ENCODE peak calls at places on chromosomes 11 and 22, in ten cellular contexts. One of them, this sample, is unnamed.

GRCh38 chr22:28203286-28203685 is 284.2 kb upstream of the PITPNB start:
- DNase-seq in ovary: no peak
- DNase-seq in H1: no peak
- DNase-seq in IMR-90: no peak
- DNase-seq in Peyer's patch: no peak
- DNase-seq in prostate gland: no peak
- DNase-seq in heart left ventricle: no peak
- DNase-seq in H54: no peak
- DNase-seq in endothelial cell of umbilical vein: peak
- DNase-seq in body of pancreas: no peak
- DNase-seq in this sample: no peak

GRCh38 chr11:10476927-10477689 is 22.0 kb downstream of the AMPD3 start:
- DNase-seq in prostate gland: no peak
- DNase-seq in IMR-90: no peak
- DNase-seq in endothelial cell of umbilical vein: no peak
- DNase-seq in H54: no peak
- DNase-seq in ovary: no peak
- DNase-seq in H1: no peak
- DNase-seq in body of pancreas: no peak
- DNase-seq in heart left ventricle: no peak
- DNase-seq in Peyer's patch: no peak
- DNase-seq in this sample: no peak

GRCh38 chr11:5737091-5737490 is 843 bp downstream of the OR56B1 start:
- DNase-seq in prostate gland: no peak
- DNase-seq in H1: no peak
- DNase-seq in body of pancreas: no peak
- DNase-seq in IMR-90: peak
- DNase-seq in H54: no peak
- DNase-seq in heart left ventricle: no peak
- DNase-seq in endothelial cell of umbilical vein: no peak
- DNase-seq in ovary: no peak
- DNase-seq in Peyer's patch: no peak
- DNase-seq in this sample: no peak

GRCh38 chr11:63905179-63905578 is 11.8 kb downstream of the RCOR2 start:
- DNase-seq in prostate gland: no peak
- DNase-seq in body of pancreas: no peak
- DNase-seq in IMR-90: peak
- DNase-seq in H54: no peak
- DNase-seq in H1: no peak
- DNase-seq in ovary: no peak
- DNase-seq in heart left ventricle: no peak
- DNase-seq in endothelial cell of umbilical vein: no peak
- DNase-seq in Peyer's patch: no peak
- DNase-seq in this sample: no peak

GRCh38 chr11:130671801-130672700 is 223.6 kb downstream of the ADAMTS15 start:
- DNase-seq in ovary: no peak
- DNase-seq in Peyer's patch: no peak
- DNase-seq in H54: peak
- DNase-seq in prostate gland: no peak
- DNase-seq in endothelial cell of umbilical vein: no peak
- DNase-seq in heart left ventricle: peak
- DNase-seq in H1: no peak
- DNase-seq in IMR-90: peak
- DNase-seq in body of pancreas: peak
- DNase-seq in this sample: no peak

GRCh38 chr11:8826145-8826786 is 84.7 kb upstream of the AKIP1 start:
- DNase-seq in H1: no peak
- DNase-seq in heart left ventricle: no peak
- DNase-seq in ovary: no peak
- DNase-seq in IMR-90: peak
- DNase-seq in Peyer's patch: no peak
- DNase-seq in H54: no peak
- DNase-seq in body of pancreas: no peak
- DNase-seq in prostate gland: no peak
- DNase-seq in endothelial cell of umbilical vein: peak
- DNase-seq in this sample: no peak

GRCh38 chr11:72864692-72865655 is 50.8 kb downstream of the ATG16L2 start:
- DNase-seq in ovary: no peak
- DNase-seq in Peyer's patch: no peak
- DNase-seq in H1: no peak
- DNase-seq in endothelial cell of umbilical vein: peak
- DNase-seq in body of pancreas: no peak
- DNase-seq in IMR-90: peak
- DNase-seq in prostate gland: no peak
- DNase-seq in heart left ventricle: peak
- DNase-seq in H54: no peak
- DNase-seq in this sample: no peak

GRCh38 chr11:114156766-114157165 is 97.3 kb downstream of the ZBTB16 start:
- DNase-seq in IMR-90: no peak
- DNase-seq in H1: no peak
- DNase-seq in ovary: no peak
- DNase-seq in endothelial cell of umbilical vein: no peak
- DNase-seq in prostate gland: no peak
- DNase-seq in heart left ventricle: no peak
- DNase-seq in Peyer's patch: no peak
- DNase-seq in H54: no peak
- DNase-seq in body of pancreas: no peak
- DNase-seq in this sample: no peak

GRCh38 chr11:61731211-61731955 is 21.1 kb upstream of the MYRF start:
- DNase-seq in ovary: no peak
- DNase-seq in H1: no peak
- DNase-seq in body of pancreas: no peak
- DNase-seq in H54: no peak
- DNase-seq in prostate gland: no peak
- DNase-seq in endothelial cell of umbilical vein: no peak
- DNase-seq in Peyer's patch: no peak
- DNase-seq in heart left ventricle: no peak
- DNase-seq in IMR-90: no peak
- DNase-seq in this sample: no peak

GRCh38 chr11:2445948-2446551 is 1.2 kb downstream of the KCNQ1 start:
- DNase-seq in prostate gland: no peak
- DNase-seq in body of pancreas: peak
- DNase-seq in endothelial cell of umbilical vein: no peak
- DNase-seq in H54: no peak
- DNase-seq in heart left ventricle: peak
- DNase-seq in Peyer's patch: no peak
- DNase-seq in H1: no peak
- DNase-seq in IMR-90: no peak
- DNase-seq in ovary: peak
- DNase-seq in this sample: no peak

GRCh38 chr11:2443881-2444300 is 423 bp downstream of the TRPM5 start:
- DNase-seq in H54: no peak
- DNase-seq in body of pancreas: peak
- DNase-seq in Peyer's patch: no peak
- DNase-seq in heart left ventricle: no peak
- DNase-seq in IMR-90: no peak
- DNase-seq in ovary: no peak
- DNase-seq in prostate gland: no peak
- DNase-seq in endothelial cell of umbilical vein: no peak
- DNase-seq in H1: no peak
- DNase-seq in this sample: no peak

GRCh38 chr11:2445107-2445947 is 519 bp downstream of the KCNQ1 start:
- DNase-seq in heart left ventricle: peak
- DNase-seq in H54: no peak
- DNase-seq in ovary: peak
- DNase-seq in endothelial cell of umbilical vein: no peak
- DNase-seq in prostate gland: no peak
- DNase-seq in H1: no peak
- DNase-seq in IMR-90: no peak
- DNase-seq in Peyer's patch: no peak
- DNase-seq in body of pancreas: peak
- DNase-seq in this sample: no peak

GRCh38 chr11:2443406-2443805 is 908 bp downstream of the TRPM5 start:
- DNase-seq in body of pancreas: no peak
- DNase-seq in heart left ventricle: no peak
- DNase-seq in endothelial cell of umbilical vein: no peak
- DNase-seq in H54: no peak
- DNase-seq in prostate gland: no peak
- DNase-seq in Peyer's patch: no peak
- DNase-seq in H1: no peak
- DNase-seq in ovary: no peak
- DNase-seq in IMR-90: no peak
- DNase-seq in this sample: no peak

GRCh38 chr11:2444301-2445106 is at the start of the genes KCNQ1 and TRPM5:
- DNase-seq in prostate gland: peak
- DNase-seq in H1: no peak
- DNase-seq in ovary: no peak
- DNase-seq in IMR-90: no peak
- DNase-seq in endothelial cell of umbilical vein: no peak
- DNase-seq in body of pancreas: peak
- DNase-seq in heart left ventricle: peak
- DNase-seq in H54: peak
- DNase-seq in Peyer's patch: peak
- DNase-seq in this sample: no peak
- TF ChIP-seq POLR2A in prostate gland: peak
- TF ChIP-seq POLR2A in H1: no peak
- TF ChIP-seq POLR2A in ovary: no peak
- TF ChIP-seq POLR2A in IMR-90: no peak
- TF ChIP-seq POLR2A in endothelial cell of umbilical vein: no peak
- TF ChIP-seq POLR2A in body of pancreas: peak
- TF ChIP-seq POLR2A in heart left ventricle: peak
- TF ChIP-seq POLR2A in H54: no peak
- TF ChIP-seq POLR2A in Peyer's patch: peak
- TF ChIP-seq POLR2A in this sample: no peak

GRCh38 chr11:66288866-66289547 is at the start of gene YIF1A:
- DNase-seq in H1: peak
- DNase-seq in ovary: peak
- DNase-seq in H54: peak
- DNase-seq in IMR-90: peak
- DNase-seq in heart left ventricle: peak
- DNase-seq in prostate gland: peak
- DNase-seq in body of pancreas: peak
- DNase-seq in Peyer's patch: peak
- DNase-seq in endothelial cell of umbilical vein: peak
- DNase-seq in this sample: peak
- TF ChIP-seq POLR2A in H1: peak
- TF ChIP-seq POLR2A in ovary: peak
- TF ChIP-seq POLR2A in H54: peak
- TF ChIP-seq POLR2A in IMR-90: peak
- TF ChIP-seq POLR2A in heart left ventricle: peak
- TF ChIP-seq POLR2A in prostate gland: peak
- TF ChIP-seq POLR2A in body of pancreas: peak
- TF ChIP-seq POLR2A in Peyer's patch: peak
- TF ChIP-seq POLR2A in endothelial cell of umbilical vein: peak
- TF ChIP-seq POLR2A in this sample: peak

GRCh38 chr11:134975866-134976265 is 563.8 kb upstream of the B3GAT1 start:
- DNase-seq in Peyer's patch: no peak
- DNase-seq in body of pancreas: no peak
- DNase-seq in prostate gland: no peak
- DNase-seq in endothelial cell of umbilical vein: no peak
- DNase-seq in IMR-90: no peak
- DNase-seq in heart left ventricle: no peak
- DNase-seq in H1: no peak
- DNase-seq in ovary: no peak
- DNase-seq in H54: no peak
- DNase-seq in this sample: no peak

GRCh38 chr11:134981824-134982223 is 569.8 kb upstream of the B3GAT1 start:
- DNase-seq in prostate gland: no peak
- DNase-seq in Peyer's patch: no peak
- DNase-seq in IMR-90: no peak
- DNase-seq in endothelial cell of umbilical vein: no peak
- DNase-seq in H1: no peak
- DNase-seq in heart left ventricle: no peak
- DNase-seq in H54: no peak
- DNase-seq in ovary: no peak
- DNase-seq in body of pancreas: no peak
- DNase-seq in this sample: no peak

GRCh38 chr11:134980819-134981710 is 569.0 kb upstream of the B3GAT1 start:
- DNase-seq in H54: no peak
- DNase-seq in ovary: no peak
- DNase-seq in Peyer's patch: no peak
- DNase-seq in prostate gland: no peak
- DNase-seq in body of pancreas: no peak
- DNase-seq in heart left ventricle: no peak
- DNase-seq in IMR-90: no peak
- DNase-seq in endothelial cell of umbilical vein: no peak
- DNase-seq in H1: no peak
- DNase-seq in this sample: no peak

GRCh38 chr11:134976540-134976939 is 564.5 kb upstream of the B3GAT1 start:
- DNase-seq in endothelial cell of umbilical vein: no peak
- DNase-seq in body of pancreas: no peak
- DNase-seq in prostate gland: no peak
- DNase-seq in ovary: no peak
- DNase-seq in Peyer's patch: no peak
- DNase-seq in H1: no peak
- DNase-seq in H54: no peak
- DNase-seq in IMR-90: no peak
- DNase-seq in heart left ventricle: no peak
- DNase-seq in this sample: no peak

DNA sequence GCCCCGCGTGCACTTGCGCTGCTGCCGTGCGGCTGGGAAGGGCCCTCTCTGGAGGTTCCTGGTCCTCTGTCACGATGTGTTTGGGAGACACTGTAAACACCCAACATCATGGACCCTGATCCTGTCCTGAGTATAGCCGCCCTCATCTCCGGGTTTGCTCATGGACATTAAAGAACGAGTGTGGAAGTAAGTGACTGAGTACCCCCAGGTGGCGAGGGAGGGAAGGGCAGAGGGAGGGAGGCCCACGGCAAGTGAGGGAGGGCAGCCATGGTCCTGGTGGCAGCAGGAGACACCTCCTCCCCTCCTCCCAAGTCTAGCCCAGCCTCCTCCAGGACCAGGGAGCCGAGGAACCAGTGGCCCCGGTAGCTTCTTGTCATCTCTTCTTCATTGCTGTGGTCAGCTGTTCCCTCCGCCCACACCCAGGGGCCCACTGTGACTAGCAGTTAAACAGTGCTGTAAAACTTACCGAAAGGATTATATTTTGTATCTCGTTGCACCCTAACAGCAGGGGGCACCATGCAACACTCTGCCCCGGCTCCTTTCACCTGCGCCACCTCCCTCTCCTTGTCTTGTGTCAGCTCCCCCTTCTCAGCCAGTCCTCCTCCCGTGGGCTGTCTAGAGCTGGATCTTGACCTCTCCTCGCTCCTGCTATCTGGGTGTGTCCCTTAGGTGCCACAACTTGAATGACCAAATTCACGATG is 566.5 kb upstream of the B3GAT1 start:
- DNase-seq in ovary: no peak
- DNase-seq in H54: no peak
- DNase-seq in prostate gland: no peak
- DNase-seq in Peyer's patch: no peak
- DNase-seq in IMR-90: no peak
- DNase-seq in endothelial cell of umbilical vein: no peak
- DNase-seq in H1: no peak
- DNase-seq in heart left ventricle: no peak
- DNase-seq in body of pancreas: no peak
- DNase-seq in this sample: no peak
- TF ChIP-seq POLR2A in ovary: no peak
- TF ChIP-seq POLR2A in H54: no peak
- TF ChIP-seq POLR2A in prostate gland: no peak
- TF ChIP-seq POLR2A in Peyer's patch: no peak
- TF ChIP-seq POLR2A in IMR-90: no peak
- TF ChIP-seq POLR2A in endothelial cell of umbilical vein: no peak
- TF ChIP-seq POLR2A in H1: no peak
- TF ChIP-seq POLR2A in heart left ventricle: no peak
- TF ChIP-seq POLR2A in body of pancreas: no peak
- TF ChIP-seq POLR2A in this sample: no peak

DNA sequence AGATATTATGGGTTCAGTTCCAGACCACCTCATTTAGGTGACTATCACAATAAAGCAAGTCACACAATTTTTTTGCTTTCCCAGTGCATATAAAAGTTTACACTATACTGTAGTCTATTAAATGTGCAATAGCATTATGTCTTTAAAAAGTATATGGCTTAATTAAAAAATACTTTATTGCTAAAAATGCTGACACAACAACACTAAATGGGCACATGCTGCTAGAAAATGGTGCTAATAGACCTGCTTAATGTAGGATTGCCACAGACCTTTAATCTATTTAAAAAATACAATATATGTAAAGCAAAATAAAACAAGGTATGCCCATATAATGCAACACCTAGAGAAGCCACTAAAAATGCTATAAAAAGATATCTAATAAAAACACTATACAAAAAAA is 27.1 kb upstream of the OR5AK2 start:
- DNase-seq in ovary: no peak
- DNase-seq in body of pancreas: no peak
- DNase-seq in heart left ventricle: no peak
- DNase-seq in endothelial cell of umbilical vein: no peak
- DNase-seq in prostate gland: no peak
- DNase-seq in H54: no peak
- DNase-seq in Peyer's patch: no peak
- DNase-seq in H1: no peak
- DNase-seq in IMR-90: no peak
- DNase-seq in this sample: no peak
- TF ChIP-seq POLR2A in ovary: no peak
- TF ChIP-seq POLR2A in body of pancreas: no peak
- TF ChIP-seq POLR2A in heart left ventricle: no peak
- TF ChIP-seq POLR2A in endothelial cell of umbilical vein: no peak
- TF ChIP-seq POLR2A in prostate gland: no peak
- TF ChIP-seq POLR2A in H54: no peak
- TF ChIP-seq POLR2A in Peyer's patch: no peak
- TF ChIP-seq POLR2A in H1: no peak
- TF ChIP-seq POLR2A in IMR-90: no peak
- TF ChIP-seq POLR2A in this sample: no peak